ENCODE peak calls at places on chromosomes 2 and 18, in four cellular contexts. V is Peyer's patch, U is transverse colon, E is right cardiac atrium. L is an unnamed sample.

GRCh38 chr2:151933266-151933804 is 105.1 kb upstream of the ARL5A start:
- DNase-seq in V (no peak), U (no peak), E (no peak), L (no peak)

GRCh38 chr2:102286041-102286440 is 25.3 kb upstream of the IL1RL1 start:
- DNase-seq in V (no peak), U (no peak), E (no peak), L (no peak)

GRCh38 chr18:3499498-3499897 is 49.5 kb downstream of the TGIF1 start:
- DNase-seq in V (no peak), U (no peak), E (no peak), L (no peak)

GRCh38 chr2:54479422-54479821 is 23.3 kb downstream of the SPTBN1 start:
- DNase-seq in V (no peak), U (no peak), E (no peak), L (no peak)

GRCh38 chr2:172230301-172230700 is 127.6 kb upstream of the DLX2 start:
- DNase-seq in V (no peak), U (no peak), E (no peak), L (no peak)

GRCh38 chr18:36264283-36264682 is 33.2 kb upstream of the FHOD3 start:
- DNase-seq in V (no peak), U (no peak), E (no peak), L (no peak)

GRCh38 chr2:155115856-155116255 is 417.4 kb downstream of the KCNJ3 start:
- DNase-seq in V (no peak), U (no peak), E (no peak), L (no peak)

GRCh38 chr2:226932443-226932842 is 96.6 kb downstream of the RHBDD1 start:
- DNase-seq in V (no peak), U (no peak), E (no peak), L (no peak)

GRCh38 chr2:150997702-150998480 is 263.8 kb downstream of the RBM43 start:
- DNase-seq in V (no peak), U (no peak), E (no peak), L (no peak)

GRCh38 chr2:5111581-5111980 is 580.6 kb upstream of the SOX11 start:
- DNase-seq in V (no peak), U (no peak), E (no peak), L (no peak)

GRCh38 chr2:42238644-42239288 is 69.6 kb downstream of the EML4 start:
- DNase-seq in V (peak; percentile 57), U (peak; percentile 60), E (no peak), L (peak; percentile 20)

GRCh38 chr2:145812163-145812554 is 1292.2 kb upstream of the ZEB2 start:
- DNase-seq in V (no peak), U (no peak), E (no peak), L (no peak)

GRCh38 chr2:161379740-161380139 is 36.4 kb upstream of the TBR1 start:
- DNase-seq in V (no peak), U (no peak), E (no peak), L (no peak)

GRCh38 chr18:2547477-2548087 is 23.7 kb downstream of the METTL4 start:
- DNase-seq in V (no peak), U (no peak), E (no peak), L (peak; percentile 54)

GRCh38 chr2:183341057-183341456 is 216.8 kb downstream of the NUP35 start:
- DNase-seq in V (no peak), U (no peak), E (no peak), L (no peak)

GRCh38 chr2:101752708-101753107 is 55.2 kb downstream of the MAP4K4 start:
- DNase-seq in V (no peak), U (peak; percentile 13), E (no peak), L (no peak)

GRCh38 chr2:181165199-181165868 is 184.9 kb downstream of the UBE2E3 start:
- DNase-seq in V (no peak), U (no peak), E (no peak), L (no peak)

GRCh38 chr2:152421521-152422367 is 86.8 kb downstream of the FMNL2 start:
- DNase-seq in V (no peak), U (peak; percentile 48), E (no peak), L (no peak)

GRCh38 chr2:203431391-203432185 is 103.4 kb downstream of the ABI2 start:
- DNase-seq in V (no peak), U (no peak), E (no peak), L (no peak)

GRCh38 chr18:596288-596881 is 403 bp upstream of the CLUL1 start:
- DNase-seq in V (peak; percentile 73), U (no peak), E (no peak), L (no peak)

GRCh38 chr2:96825057-96825456 is 9.0 kb downstream of the CNNM3 start:
- DNase-seq in V (peak; percentile 33), U (no peak), E (no peak), L (no peak)

GRCh38 chr18:7754258-7754657 is 187.1 kb downstream of the PTPRM start:
- DNase-seq in V (no peak), U (no peak), E (no peak), L (no peak)

GRCh38 chr18:2935438-2936192 is 77.3 kb downstream of the LPIN2 start:
- DNase-seq in V (no peak), U (no peak), E (no peak), L (no peak)

GRCh38 chr2:232993231-232993821 is 19.7 kb downstream of the NGEF start:
- DNase-seq in V (no peak), U (no peak), E (no peak), L (no peak)

GRCh38 chr2:160615706-160616105 is 122.1 kb upstream of the RBMS1 start:
- DNase-seq in V (no peak), U (no peak), E (no peak), L (no peak)

GRCh38 chr2:152729844-152730243 is 11.4 kb downstream of the ARL6IP6 start:
- DNase-seq in V (no peak), U (no peak), E (no peak), L (peak; percentile 49)

DNA sequence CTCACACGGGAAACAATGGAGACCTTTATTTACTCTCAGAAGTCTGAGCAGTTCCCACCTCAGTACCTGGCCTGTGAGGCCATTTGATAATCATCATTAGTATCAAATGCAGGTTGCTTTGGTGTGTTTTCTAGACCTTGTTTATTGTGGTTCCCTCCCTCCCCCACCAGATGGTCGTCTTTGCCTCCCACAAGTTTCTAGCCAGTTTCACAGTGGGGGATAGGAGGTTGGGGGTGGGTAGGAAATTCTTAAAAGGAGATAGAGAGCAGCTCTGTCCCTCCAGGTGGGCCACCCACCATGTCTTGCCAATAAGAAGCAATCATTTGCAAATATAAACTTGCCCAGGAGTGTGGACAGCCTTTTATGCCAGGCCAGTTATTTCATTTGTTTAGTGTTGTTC is 31.3 kb downstream of the SETBP1 start:
- DNase-seq in V (no peak), U (no peak), E (no peak), L (no peak)
- H3K4me1 ChIP-seq in V (no peaks in the 10 kb centered on the region), U (peaks cover 20% of the 10 kb centered on the region), E (no peaks in the 10 kb centered on the region), L (no peaks in the 10 kb centered on the region)

DNA sequence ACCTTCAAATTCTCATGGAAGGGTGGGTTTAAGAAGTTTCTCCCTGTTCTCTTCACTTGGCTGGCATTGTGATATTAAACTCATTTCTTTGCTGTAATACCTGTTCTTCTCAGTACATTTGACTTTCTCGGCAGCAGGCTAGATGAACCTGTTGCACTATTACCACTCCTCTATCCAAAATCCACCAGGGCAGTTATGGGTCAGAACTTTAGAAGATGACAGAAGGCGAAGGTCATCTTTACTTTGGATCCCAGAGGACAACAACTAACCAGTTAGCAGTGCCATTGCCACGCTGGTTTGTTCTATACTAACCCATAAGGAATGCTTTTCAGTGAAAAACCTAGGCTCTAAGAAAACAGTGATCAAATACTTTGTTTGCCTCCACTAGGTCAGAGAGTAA is 901.0 kb downstream of the TSN start:
- DNase-seq in V (no peak), U (no peak), E (no peak), L (no peak)
- H3K27me3 ChIP-seq in V (no peaks in the 10 kb centered on the region), U (peaks cover 14% of the 10 kb centered on the region), E (no peaks in the 10 kb centered on the region), L (no peaks in the 10 kb centered on the region)

GRCh38 chr2:120661551-120661950 is 74.1 kb upstream of the GLI2 start:
- DNase-seq in V (no peak), U (no peak), E (peak; percentile 85), L (no peak)
- H3K4me3 ChIP-seq in V (no peak overlapping the region), U (no peak overlapping the region), E (no peak overlapping the region), L (no peak overlapping the region)

DNA sequence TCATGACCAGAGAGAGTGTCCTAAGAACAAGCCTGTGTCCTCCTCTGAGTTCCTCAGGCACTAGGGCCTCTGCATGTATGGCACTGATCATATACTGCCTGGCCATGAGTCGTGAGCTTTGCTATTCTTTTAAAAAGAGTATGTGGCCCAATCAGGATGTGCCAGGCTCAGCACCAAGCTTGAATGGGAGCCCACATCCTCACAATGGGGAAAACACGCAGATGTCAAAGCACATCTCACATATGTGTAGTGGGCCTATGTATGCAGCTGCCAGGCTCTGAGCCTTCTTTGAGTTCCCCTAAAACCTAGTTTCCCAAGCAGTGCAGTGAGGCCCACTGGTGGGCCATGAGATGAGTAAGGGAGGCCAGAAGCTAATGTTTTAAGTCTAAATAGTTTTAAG is 69.9 kb upstream of the SLC1A4 start:
- DNase-seq in V (no peak), U (no peak), E (no peak), L (no peak)
- H3K4me1 ChIP-seq in V (no peaks in the 10 kb centered on the region), U (peaks cover 9% of the 10 kb centered on the region), E (no peaks in the 10 kb centered on the region), L (peaks cover 18% of the 10 kb centered on the region)

L was measured in CD4-positive, CD25-positive, alpha-beta regulatory T cell.